ENCODE peak calls at places on chromosomes 3 and 15, in five cellular contexts. F is RWPE2, E is esophagus squamous epithelium, D is right cardiac atrium, W is WERI-Rb-1. S is an unnamed sample. For H3K9me3, the result is how much of the 10 kb centered on the place peaks cover.

GRCh38 chr3:160945346-160945745 is 159.8 kb downstream of the B3GALNT1 start:
- DNase-seq in F (no peak), E (no peak), D (no peak), W (no peak), S (no peak)

GRCh38 chr3:118127992-118128391 is 906.7 kb downstream of the IGSF11 start:
- DNase-seq in F (no peak), E (no peak), D (no peak), W (no peak), S (no peak)

GRCh38 chr3:52053307-52054304 is 2.8 kb downstream of the DUSP7 start:
- DNase-seq in F (peak), E (no peak), D (no peak), W (no peak), S (no peak)

GRCh38 chr3:125128861-125129501 is 73.2 kb upstream of the HEG1 start:
- DNase-seq in F (no peak), E (no peak), D (no peak), W (no peak), S (peak)

GRCh38 chr3:43217633-43218032 is 68.7 kb upstream of the SNRK start:
- DNase-seq in F (no peak), E (no peak), D (no peak), W (no peak), S (no peak)

GRCh38 chr15:65421360-65422215 is 1.2 kb downstream of the IGDCC4 start:
- DNase-seq in F (peak), E (no peak), D (peak), W (peak), S (peak)

GRCh38 chr3:52532517-52532837 is 1.2 kb downstream of the NT5DC2 start:
- DNase-seq in F (peak), E (no peak), D (peak), W (no peak), S (peak)

GRCh38 chr3:102224171-102224570 is 210.6 kb upstream of the ZPLD1 start:
- DNase-seq in F (no peak), E (no peak), D (no peak), W (peak), S (peak)

GRCh38 chr15:44101944-44102343 is 93.1 kb downstream of the FRMD5 start:
- DNase-seq in F (no peak), E (no peak), D (no peak), W (no peak), S (no peak)

GRCh38 chr15:70664494-70664893 is 98.9 kb downstream of the UACA start:
- DNase-seq in F (no peak), E (no peak), D (no peak), W (no peak), S (no peak)

GRCh38 chr15:95698971-95699370 is 631.5 kb upstream of the NR2F2 start:
- DNase-seq in F (no peak), E (no peak), D (no peak), W (no peak), S (no peak)

GRCh38 chr3:162996368-162996767 is 1499.8 kb downstream of the OTOL1 start:
- DNase-seq in F (no peak), E (no peak), D (no peak), W (no peak), S (no peak)

GRCh38 chr3:79019924-79020173 is 747.9 kb downstream of the ROBO1 start:
- DNase-seq in F (no peak), E (no peak), D (no peak), W (no peak), S (no peak)

GRCh38 chr3:55626284-55626675 is 139.2 kb upstream of the WNT5A start:
- DNase-seq in F (no peak), E (no peak), D (no peak), W (no peak), S (no peak)

GRCh38 chr3:66819993-66820501 is 178.1 kb upstream of the KBTBD8 start:
- DNase-seq in F (no peak), E (no peak), D (no peak), W (no peak), S (no peak)

DNA sequence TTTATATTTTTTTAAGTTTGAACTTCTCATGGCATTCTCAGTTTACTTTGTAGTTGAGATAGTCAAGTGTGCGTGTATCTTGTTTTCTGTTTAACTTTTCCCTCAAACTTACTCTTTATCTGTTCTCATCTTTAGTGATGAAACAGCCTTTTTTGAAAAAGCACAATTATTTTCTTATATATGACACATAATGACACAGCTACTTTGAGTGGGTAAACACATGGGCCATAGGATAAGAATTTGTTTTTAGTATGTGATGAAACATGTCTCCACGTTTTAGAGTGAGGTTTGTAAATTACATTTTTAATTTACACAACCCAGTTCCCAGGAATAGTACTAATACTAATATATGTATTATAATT is 3.2 kb downstream of the DIPK2A start:
- DNase-seq in F (no peak), E (no peak), D (no peak), W (no peak), S (no peak)
- H3K4me3 ChIP-seq in F (peak), E (peak), D (peak), W (peak), S (no peak)

GRCh38 chr3:104281713-104282112 is 1085.0 kb upstream of the ALCAM start:
- DNase-seq in F (no peak), E (no peak), D (no peak), W (no peak), S (no peak)

GRCh38 chr3:104275199-104275598 is 1091.5 kb upstream of the ALCAM start:
- DNase-seq in F (no peak), E (no peak), D (no peak), W (no peak), S (no peak)

GRCh38 chr3:104279617-104280016 is 1087.1 kb upstream of the ALCAM start:
- DNase-seq in F (no peak), E (no peak), D (no peak), W (no peak), S (no peak)
- H3K9me3 ChIP-seq in F (under half), E (under half), D (under half), W (under half), S (under half)

GRCh38 chr3:185820973-185821758 is 3.7 kb downstream of the IGF2BP2 start:
- DNase-seq in F (no peak), E (no peak), D (no peak), W (no peak), S (peak)
- H3K4me3 ChIP-seq in F (peak), E (no peak), D (no peak), W (no peak), S (peak)

DNA sequence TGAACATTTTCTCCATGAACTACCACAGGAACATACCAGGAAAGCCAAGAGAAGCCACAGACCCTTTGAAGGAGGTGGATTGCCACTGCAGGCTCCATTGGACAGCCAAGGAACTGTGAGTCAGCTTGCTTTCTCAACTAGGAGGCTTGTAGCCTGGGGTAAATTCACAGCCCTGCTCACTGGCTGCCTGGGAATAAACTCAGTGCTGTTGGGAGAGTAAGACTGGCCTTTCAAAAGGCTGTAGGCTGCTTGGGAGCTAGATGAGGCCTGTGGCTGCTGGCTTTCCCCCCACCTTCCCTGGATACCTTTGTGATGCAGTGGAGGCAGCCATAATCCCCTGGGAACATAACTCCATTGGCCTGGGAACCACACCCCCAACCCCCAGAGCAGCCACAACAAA is 223.5 kb upstream of the RBMS3 start:
- DNase-seq in F (no peak), E (no peak), D (no peak), W (no peak), S (no peak)
- H3K9me3 ChIP-seq in F (under half), E (under half), D (under half), W (under half), S (under half)

GRCh38 chr3:168475730-168476129 is 380.0 kb upstream of the GOLIM4 start:
- DNase-seq in F (no peak), E (no peak), D (no peak), W (no peak), S (no peak)

GRCh38 chr3:168472811-168473210 is 377.1 kb upstream of the GOLIM4 start:
- DNase-seq in F (no peak), E (no peak), D (no peak), W (no peak), S (no peak)

DNA sequence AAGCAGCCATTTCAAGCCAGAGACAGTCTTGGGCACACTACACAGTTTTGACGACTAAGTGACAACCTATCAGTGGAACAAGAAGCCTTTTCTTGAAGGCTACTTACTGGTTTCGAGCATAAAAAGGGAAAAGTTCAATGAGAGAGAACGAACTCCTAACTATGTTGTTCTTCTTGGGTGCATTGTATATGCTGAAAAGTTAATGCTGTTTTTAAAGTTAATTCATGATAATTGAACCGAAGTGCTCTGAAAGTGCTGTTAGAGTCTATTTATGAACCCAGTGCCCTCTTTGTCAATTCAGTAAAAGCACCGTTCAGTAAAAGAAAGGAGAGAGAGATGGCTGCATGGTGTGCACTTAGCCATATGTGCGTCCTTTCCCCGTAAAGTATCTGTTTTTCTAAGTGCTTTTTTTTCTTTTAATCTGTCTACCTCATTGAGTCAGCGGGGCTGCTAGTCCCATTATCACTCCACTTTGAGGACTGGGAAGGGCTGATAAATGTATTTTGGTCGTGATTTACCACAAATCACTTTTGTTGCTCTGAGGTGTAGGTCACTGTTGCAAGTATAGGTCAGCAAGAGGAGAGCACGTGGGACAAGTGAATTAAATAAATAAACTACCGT is 380.7 kb upstream of the GOLIM4 start:
- DNase-seq in F (no peak), E (no peak), D (no peak), W (no peak), S (no peak)
- H3K4me3 ChIP-seq in F (no peak), E (no peak), D (peak), W (no peak), S (no peak)

DNA sequence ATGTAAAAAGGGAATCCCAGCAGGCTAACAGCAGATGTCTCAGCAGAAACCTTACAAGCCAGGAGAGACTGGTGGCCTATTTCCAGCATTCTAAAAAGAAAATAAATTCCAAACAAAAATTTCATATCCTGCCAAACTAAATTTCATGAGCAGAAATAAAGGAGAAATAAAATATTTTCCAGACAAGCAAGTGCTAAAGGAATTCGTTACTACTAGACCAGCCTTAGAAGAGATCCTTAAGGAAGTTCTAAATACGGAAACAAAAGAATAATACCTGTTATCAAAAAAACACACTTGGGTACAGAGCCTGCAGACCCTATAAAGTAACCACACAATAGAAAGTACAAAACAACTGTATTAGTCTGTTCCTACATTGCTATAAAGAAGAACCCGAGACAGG is 41.4 kb downstream of the HDGFL3 start:
- DNase-seq in F (no peak), E (no peak), D (no peak), W (no peak), S (no peak)
- H3K9me3 ChIP-seq in F (under half), E (under half), D (under half), W (under half), S (under half)

S was measured in SJCRH30.